ENCODE peak calls at places on chromosomes 6 and 20, in ten cellular contexts. T is HTR-8/SVneo; B is HCT116; Z is COLO829; H is activated gamma-delta T cell treated with anti-CD3 and anti-CD28 coated beads, Interleukin-2, amount 50 U/mL, for 16 hours; X is NCI-H2171 treated with DMSO at 0.1 percent for 48 hours; M is AG08395; Q is psoas muscle; J is ecto neural progenitor cell; K is CD8-positive, alpha-beta memory T cell. P is an unnamed sample.

GRCh38 chr6:43014434-43014909 is 423 bp downstream of the KLHDC3 start:
- DNase-seq in B (no peak), H (no peak), T (no peak), Q (no peak), K (no peak), Z (peak; percentile 30), M (peak; percentile 52), X (peak; percentile 50), J (no peak), P (no peak)

GRCh38 chr20:15045246-15045645 is 707.8 kb upstream of the FLRT3 start:
- DNase-seq in X (no peak), Z (no peak), M (peak; percentile 54), B (no peak), H (no peak), K (no peak), Q (peak; percentile 43), J (no peak), T (no peak), P (peak; percentile 70)

GRCh38 chr6:70651326-70651905 is 16.3 kb upstream of the SMAP1 start:
- DNase-seq in K (peak; percentile 62), Q (no peak), T (no peak), M (no peak), B (no peak), Z (no peak), X (no peak), J (no peak), H (peak; percentile 8), P (no peak)

GRCh38 chr6:63936399-63936798 is 300.8 kb downstream of the PHF3 start:
- DNase-seq in K (no peak), Z (no peak), X (no peak), B (no peak), M (no peak), H (no peak), J (no peak), T (no peak), Q (no peak), P (no peak)

GRCh38 chr6:31401403-31401802 is 2.0 kb upstream of the MICA start:
- DNase-seq in J (no peak), Z (peak; percentile 26), X (no peak), B (peak; percentile 62), T (peak; percentile 24), Q (peak; percentile 44), H (no peak), M (no peak), K (no peak), P (no peak)

GRCh38 chr6:30071081-30071818 is 4.3 kb downstream of the PPP1R11 start:
- DNase-seq in Q (peak; percentile 29), B (no peak), J (peak; percentile 58), K (no peak), H (no peak), M (peak; percentile 24), X (no peak), T (no peak), Z (no peak), P (no peak)

GRCh38 chr6:5390177-5390576 is 128.9 kb downstream of the FARS2 start:
- DNase-seq in B (no peak), M (no peak), K (no peak), X (no peak), H (no peak), Z (no peak), J (no peak), Q (no peak), T (no peak), P (no peak)

GRCh38 chr6:130760006-130760405 is 67.2 kb upstream of the SMLR1 start:
- DNase-seq in B (peak; percentile 44), M (peak; percentile 66), J (no peak), Q (no peak), X (no peak), H (no peak), Z (peak; percentile 17), K (no peak), T (peak; percentile 27), P (no peak)

GRCh38 chr6:34912715-34913464 is 23.8 kb downstream of the ANKS1A start:
- DNase-seq in Q (no peak), X (no peak), J (no peak), B (no peak), M (peak; percentile 81), Z (no peak), T (no peak), K (peak; percentile 53), H (peak; percentile 14), P (no peak)

GRCh38 chr6:8441452-8441851 is 6.1 kb upstream of the SLC35B3 start:
- DNase-seq in M (peak; percentile 15), X (no peak), B (no peak), K (no peak), Q (no peak), H (no peak), T (no peak), J (no peak), Z (no peak), P (no peak)

GRCh38 chr6:390914-391558 is 516 bp upstream of the IRF4 start:
- DNase-seq in B (no peak), M (no peak), H (no peak), T (no peak), Z (no peak), Q (no peak), J (peak; percentile 54), K (no peak), X (no peak), P (no peak)

GRCh38 chr20:36360429-36360828 is 54.3 kb downstream of the DLGAP4 start:
- DNase-seq in H (no peak), J (no peak), X (no peak), M (no peak), B (no peak), K (no peak), T (no peak), Z (no peak), Q (no peak), P (no peak)

GRCh38 chr20:308427-309038 is 11.2 kb downstream of the ZCCHC3 start:
- DNase-seq in X (no peak), M (no peak), H (no peak), Q (no peak), B (no peak), K (no peak), J (no peak), Z (peak; percentile 62), T (no peak), P (no peak)

P was measured in sciatic nerve.